ENCODE peak calls at places on chromosomes 3 and 15, in six cellular contexts. One of them, this sample, is unnamed. For H3K36me3 and H3K9me3, the result is how much of the 10 kb centered on the place peaks cover.

GRCh38 chr3:39146611-39147373 is 6.6 kb downstream of the CSRNP1 start:
- DNase-seq in effector memory CD4-positive, alpha-beta T cell: peak
- DNase-seq in mesenchymal stem cell: peak
- DNase-seq in left ventricle myocardium inferior: peak
- DNase-seq in cardiac muscle cell: no peak
- DNase-seq in HCT116: peak
- DNase-seq in this sample: peak

GRCh38 chr3:20574746-20575145 is 388.7 kb upstream of the SGO1 start:
- DNase-seq in effector memory CD4-positive, alpha-beta T cell: no peak
- DNase-seq in mesenchymal stem cell: peak
- DNase-seq in left ventricle myocardium inferior: no peak
- DNase-seq in cardiac muscle cell: no peak
- DNase-seq in HCT116: no peak
- DNase-seq in this sample: no peak

GRCh38 chr3:122322095-122323075 is 2.7 kb upstream of the CSTA start:
- DNase-seq in effector memory CD4-positive, alpha-beta T cell: no peak
- DNase-seq in mesenchymal stem cell: no peak
- DNase-seq in left ventricle myocardium inferior: no peak
- DNase-seq in cardiac muscle cell: no peak
- DNase-seq in HCT116: no peak
- DNase-seq in this sample: no peak

GRCh38 chr3:101970915-101971314 is 121.6 kb downstream of the NFKBIZ start:
- DNase-seq in effector memory CD4-positive, alpha-beta T cell: no peak
- DNase-seq in mesenchymal stem cell: no peak
- DNase-seq in left ventricle myocardium inferior: no peak
- DNase-seq in cardiac muscle cell: no peak
- DNase-seq in HCT116: no peak
- DNase-seq in this sample: peak

GRCh38 chr15:85579957-85580694 is 199.7 kb downstream of the AKAP13 start:
- DNase-seq in effector memory CD4-positive, alpha-beta T cell: no peak
- DNase-seq in mesenchymal stem cell: no peak
- DNase-seq in left ventricle myocardium inferior: peak
- DNase-seq in cardiac muscle cell: no peak
- DNase-seq in HCT116: no peak
- DNase-seq in this sample: no peak

GRCh38 chr3:171712168-171712938 is 97.9 kb downstream of the PLD1 start:
- DNase-seq in effector memory CD4-positive, alpha-beta T cell: no peak
- DNase-seq in mesenchymal stem cell: peak
- DNase-seq in left ventricle myocardium inferior: no peak
- DNase-seq in cardiac muscle cell: no peak
- DNase-seq in HCT116: no peak
- DNase-seq in this sample: no peak

GRCh38 chr3:184155644-184156521 is 706 bp downstream of the DVL3 start:
- DNase-seq in effector memory CD4-positive, alpha-beta T cell: peak
- DNase-seq in mesenchymal stem cell: peak
- DNase-seq in left ventricle myocardium inferior: no peak
- DNase-seq in cardiac muscle cell: peak
- DNase-seq in HCT116: no peak
- DNase-seq in this sample: peak

GRCh38 chr15:72047020-72047419 is 70.9 kb downstream of the MYO9A start:
- DNase-seq in effector memory CD4-positive, alpha-beta T cell: no peak
- DNase-seq in mesenchymal stem cell: no peak
- DNase-seq in left ventricle myocardium inferior: no peak
- DNase-seq in cardiac muscle cell: no peak
- DNase-seq in HCT116: no peak
- DNase-seq in this sample: no peak

GRCh38 chr3:132788299-132788698 is 66.1 kb upstream of the NPHP3 start:
- DNase-seq in effector memory CD4-positive, alpha-beta T cell: no peak
- DNase-seq in mesenchymal stem cell: peak
- DNase-seq in left ventricle myocardium inferior: no peak
- DNase-seq in cardiac muscle cell: no peak
- DNase-seq in HCT116: peak
- DNase-seq in this sample: no peak

GRCh38 chr3:4712109-4712508 is 219.0 kb downstream of the ITPR1 start:
- DNase-seq in effector memory CD4-positive, alpha-beta T cell: no peak
- DNase-seq in mesenchymal stem cell: peak
- DNase-seq in left ventricle myocardium inferior: no peak
- DNase-seq in cardiac muscle cell: no peak
- DNase-seq in HCT116: peak
- DNase-seq in this sample: no peak

GRCh38 chr3:71177375-71177774 is 406.2 kb downstream of the FOXP1 start:
- DNase-seq in effector memory CD4-positive, alpha-beta T cell: no peak
- DNase-seq in mesenchymal stem cell: no peak
- DNase-seq in left ventricle myocardium inferior: no peak
- DNase-seq in cardiac muscle cell: no peak
- DNase-seq in HCT116: no peak
- DNase-seq in this sample: no peak

GRCh38 chr3:62597481-62597880 is 224.1 kb upstream of the FEZF2 start:
- DNase-seq in effector memory CD4-positive, alpha-beta T cell: no peak
- DNase-seq in mesenchymal stem cell: no peak
- DNase-seq in left ventricle myocardium inferior: no peak
- DNase-seq in cardiac muscle cell: no peak
- DNase-seq in HCT116: no peak
- DNase-seq in this sample: peak

GRCh38 chr15:48406240-48406891 is 75.1 kb downstream of the DUT start:
- DNase-seq in effector memory CD4-positive, alpha-beta T cell: no peak
- DNase-seq in mesenchymal stem cell: no peak
- DNase-seq in left ventricle myocardium inferior: no peak
- DNase-seq in cardiac muscle cell: no peak
- DNase-seq in HCT116: no peak
- DNase-seq in this sample: no peak

GRCh38 chr3:78659386-78659987 is 1108.3 kb downstream of the ROBO1 start:
- DNase-seq in effector memory CD4-positive, alpha-beta T cell: no peak
- DNase-seq in mesenchymal stem cell: peak
- DNase-seq in left ventricle myocardium inferior: no peak
- DNase-seq in cardiac muscle cell: peak
- DNase-seq in HCT116: peak
- DNase-seq in this sample: peak

GRCh38 chr15:95464091-95464888 is 866.2 kb upstream of the NR2F2 start:
- DNase-seq in effector memory CD4-positive, alpha-beta T cell: no peak
- DNase-seq in mesenchymal stem cell: no peak
- DNase-seq in left ventricle myocardium inferior: no peak
- DNase-seq in cardiac muscle cell: no peak
- DNase-seq in HCT116: no peak
- DNase-seq in this sample: no peak

GRCh38 chr3:75294124-75294523 is 370.0 kb upstream of the FRG2C start:
- DNase-seq in effector memory CD4-positive, alpha-beta T cell: no peak
- DNase-seq in mesenchymal stem cell: peak
- DNase-seq in left ventricle myocardium inferior: no peak
- DNase-seq in cardiac muscle cell: peak
- DNase-seq in HCT116: no peak
- DNase-seq in this sample: peak

GRCh38 chr3:186519021-186519658 is 25.0 kb downstream of the CRYGS start:
- DNase-seq in effector memory CD4-positive, alpha-beta T cell: peak
- DNase-seq in mesenchymal stem cell: no peak
- DNase-seq in left ventricle myocardium inferior: no peak
- DNase-seq in cardiac muscle cell: no peak
- DNase-seq in HCT116: no peak
- DNase-seq in this sample: no peak

GRCh38 chr15:52738311-52738710 is 51.8 kb downstream of the ONECUT1 start:
- DNase-seq in effector memory CD4-positive, alpha-beta T cell: no peak
- DNase-seq in mesenchymal stem cell: no peak
- DNase-seq in left ventricle myocardium inferior: no peak
- DNase-seq in cardiac muscle cell: no peak
- DNase-seq in HCT116: no peak
- DNase-seq in this sample: no peak

GRCh38 chr15:68177747-68178146 is 27.4 kb downstream of the CALML4 start:
- DNase-seq in effector memory CD4-positive, alpha-beta T cell: no peak
- DNase-seq in mesenchymal stem cell: peak
- DNase-seq in left ventricle myocardium inferior: no peak
- DNase-seq in cardiac muscle cell: no peak
- DNase-seq in HCT116: no peak
- DNase-seq in this sample: no peak
- H3K36me3 ChIP-seq in effector memory CD4-positive, alpha-beta T cell: under half
- H3K36me3 ChIP-seq in mesenchymal stem cell: under half
- H3K36me3 ChIP-seq in left ventricle myocardium inferior: half or more
- H3K36me3 ChIP-seq in cardiac muscle cell: under half
- H3K36me3 ChIP-seq in HCT116: under half
- H3K36me3 ChIP-seq in this sample: half or more

DNA sequence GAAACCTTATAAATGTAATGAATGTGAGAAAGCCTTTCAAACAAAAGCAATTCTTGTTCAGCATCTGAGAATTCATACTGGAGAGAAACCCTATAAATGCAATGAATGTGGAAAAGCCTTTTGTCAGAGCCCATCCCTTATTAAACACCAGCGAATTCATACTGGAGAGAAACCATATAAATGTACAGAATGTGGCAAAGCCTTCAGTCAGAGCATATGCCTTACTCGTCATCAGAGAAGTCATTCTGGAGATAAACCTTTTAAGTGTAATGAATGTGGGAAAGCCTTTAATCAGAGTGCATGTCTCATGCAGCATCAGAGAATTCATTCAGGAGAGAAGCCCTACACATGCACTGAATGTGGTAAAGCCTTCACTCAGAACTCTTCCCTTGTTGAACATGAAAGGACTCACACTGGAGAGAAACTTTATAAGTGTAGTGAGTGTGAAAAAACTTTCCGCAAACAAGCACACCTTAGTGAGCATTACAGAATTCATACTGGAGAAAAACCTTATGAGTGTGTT is 5.3 kb downstream of the ZNF501 start:
- DNase-seq in effector memory CD4-positive, alpha-beta T cell: no peak
- DNase-seq in mesenchymal stem cell: no peak
- DNase-seq in left ventricle myocardium inferior: no peak
- DNase-seq in cardiac muscle cell: no peak
- DNase-seq in HCT116: no peak
- DNase-seq in this sample: no peak
- H3K9me3 ChIP-seq in effector memory CD4-positive, alpha-beta T cell: under half
- H3K9me3 ChIP-seq in mesenchymal stem cell: half or more
- H3K9me3 ChIP-seq in left ventricle myocardium inferior: half or more
- H3K9me3 ChIP-seq in cardiac muscle cell: under half
- H3K9me3 ChIP-seq in HCT116: half or more
- H3K9me3 ChIP-seq in this sample: under half

GRCh38 chr3:36956155-36956554 is 11.3 kb upstream of the TRANK1 start:
- DNase-seq in effector memory CD4-positive, alpha-beta T cell: no peak
- DNase-seq in mesenchymal stem cell: no peak
- DNase-seq in left ventricle myocardium inferior: no peak
- DNase-seq in cardiac muscle cell: no peak
- DNase-seq in HCT116: no peak
- DNase-seq in this sample: no peak

GRCh38 chr3:36960502-36960901 is 15.6 kb upstream of the TRANK1 start:
- DNase-seq in effector memory CD4-positive, alpha-beta T cell: no peak
- DNase-seq in mesenchymal stem cell: no peak
- DNase-seq in left ventricle myocardium inferior: no peak
- DNase-seq in cardiac muscle cell: no peak
- DNase-seq in HCT116: no peak
- DNase-seq in this sample: no peak

GRCh38 chr3:36957072-36957471 is 12.2 kb upstream of the TRANK1 start:
- DNase-seq in effector memory CD4-positive, alpha-beta T cell: no peak
- DNase-seq in mesenchymal stem cell: no peak
- DNase-seq in left ventricle myocardium inferior: no peak
- DNase-seq in cardiac muscle cell: no peak
- DNase-seq in HCT116: no peak
- DNase-seq in this sample: no peak

GRCh38 chr3:36959821-36960220 is 15.0 kb upstream of the TRANK1 start:
- DNase-seq in effector memory CD4-positive, alpha-beta T cell: no peak
- DNase-seq in mesenchymal stem cell: no peak
- DNase-seq in left ventricle myocardium inferior: no peak
- DNase-seq in cardiac muscle cell: no peak
- DNase-seq in HCT116: no peak
- DNase-seq in this sample: peak

GRCh38 chr3:36957862-36958686 is 13.2 kb upstream of the TRANK1 start:
- DNase-seq in effector memory CD4-positive, alpha-beta T cell: no peak
- DNase-seq in mesenchymal stem cell: peak
- DNase-seq in left ventricle myocardium inferior: no peak
- DNase-seq in cardiac muscle cell: no peak
- DNase-seq in HCT116: no peak
- DNase-seq in this sample: no peak
- H3K4me3 ChIP-seq in effector memory CD4-positive, alpha-beta T cell: no peak
- H3K4me3 ChIP-seq in mesenchymal stem cell: no peak
- H3K4me3 ChIP-seq in left ventricle myocardium inferior: no peak
- H3K4me3 ChIP-seq in cardiac muscle cell: no peak
- H3K4me3 ChIP-seq in HCT116: no peak
- H3K4me3 ChIP-seq in this sample: peak

GRCh38 chr3:126018995-126019394 is 50.0 kb downstream of the ROPN1B start:
- DNase-seq in effector memory CD4-positive, alpha-beta T cell: no peak
- DNase-seq in mesenchymal stem cell: no peak
- DNase-seq in left ventricle myocardium inferior: no peak
- DNase-seq in cardiac muscle cell: no peak
- DNase-seq in HCT116: no peak
- DNase-seq in this sample: no peak

GRCh38 chr3:126017310-126017709 is 48.3 kb downstream of the ROPN1B start:
- DNase-seq in effector memory CD4-positive, alpha-beta T cell: no peak
- DNase-seq in mesenchymal stem cell: no peak
- DNase-seq in left ventricle myocardium inferior: no peak
- DNase-seq in cardiac muscle cell: no peak
- DNase-seq in HCT116: no peak
- DNase-seq in this sample: no peak

GRCh38 chr3:126016616-126017015 is 47.6 kb downstream of the ROPN1B start:
- DNase-seq in effector memory CD4-positive, alpha-beta T cell: no peak
- DNase-seq in mesenchymal stem cell: no peak
- DNase-seq in left ventricle myocardium inferior: no peak
- DNase-seq in cardiac muscle cell: no peak
- DNase-seq in HCT116: no peak
- DNase-seq in this sample: no peak

GRCh38 chr3:126019683-126020082 is 50.7 kb downstream of the ROPN1B start:
- DNase-seq in effector memory CD4-positive, alpha-beta T cell: no peak
- DNase-seq in mesenchymal stem cell: no peak
- DNase-seq in left ventricle myocardium inferior: no peak
- DNase-seq in cardiac muscle cell: no peak
- DNase-seq in HCT116: no peak
- DNase-seq in this sample: no peak

GRCh38 chr3:126018545-126018944 is 49.6 kb downstream of the ROPN1B start:
- DNase-seq in effector memory CD4-positive, alpha-beta T cell: no peak
- DNase-seq in mesenchymal stem cell: no peak
- DNase-seq in left ventricle myocardium inferior: no peak
- DNase-seq in cardiac muscle cell: no peak
- DNase-seq in HCT116: no peak
- DNase-seq in this sample: no peak
- H3K36me3 ChIP-seq in effector memory CD4-positive, alpha-beta T cell: under half
- H3K36me3 ChIP-seq in mesenchymal stem cell: under half
- H3K36me3 ChIP-seq in left ventricle myocardium inferior: under half
- H3K36me3 ChIP-seq in cardiac muscle cell: under half
- H3K36me3 ChIP-seq in HCT116: under half
- H3K36me3 ChIP-seq in this sample: under half

GRCh38 chr3:136694321-136694720 is 57.9 kb downstream of the STAG1 start:
- DNase-seq in effector memory CD4-positive, alpha-beta T cell: no peak
- DNase-seq in mesenchymal stem cell: no peak
- DNase-seq in left ventricle myocardium inferior: no peak
- DNase-seq in cardiac muscle cell: no peak
- DNase-seq in HCT116: no peak
- DNase-seq in this sample: no peak
- H3K9me3 ChIP-seq in effector memory CD4-positive, alpha-beta T cell: under half
- H3K9me3 ChIP-seq in mesenchymal stem cell: under half
- H3K9me3 ChIP-seq in left ventricle myocardium inferior: under half
- H3K9me3 ChIP-seq in cardiac muscle cell: under half
- H3K9me3 ChIP-seq in HCT116: under half
- H3K9me3 ChIP-seq in this sample: under half

DNA sequence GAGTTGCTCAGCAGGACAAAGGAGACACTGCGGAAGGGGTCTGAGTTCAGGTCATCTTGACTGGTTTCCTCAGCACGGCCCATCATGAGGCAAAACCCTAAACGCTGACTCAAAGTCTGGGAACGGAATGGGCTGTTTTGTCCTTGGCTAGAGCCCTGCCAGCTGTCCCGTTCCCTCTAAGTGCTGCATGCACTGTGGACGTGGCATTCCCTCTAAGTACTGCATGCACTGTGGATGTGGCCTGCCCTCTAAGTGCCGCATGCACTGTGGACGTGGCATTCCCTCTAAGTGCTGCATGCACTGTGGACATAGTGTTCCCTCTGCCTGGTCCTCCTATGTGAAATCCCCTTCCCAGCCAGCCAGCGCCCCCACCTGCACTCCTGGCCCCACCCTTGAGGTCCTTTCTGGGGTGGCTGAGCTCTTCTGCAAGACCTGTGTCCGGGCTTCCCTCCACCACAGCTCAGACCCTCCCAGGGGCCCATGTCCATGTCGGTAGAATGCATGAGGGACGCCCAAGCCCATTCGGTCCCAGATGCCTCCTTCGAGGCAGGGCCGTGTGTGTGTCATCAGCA is 36.7 kb downstream of the TM2D3 start:
- DNase-seq in effector memory CD4-positive, alpha-beta T cell: no peak
- DNase-seq in mesenchymal stem cell: no peak
- DNase-seq in left ventricle myocardium inferior: peak
- DNase-seq in cardiac muscle cell: no peak
- DNase-seq in HCT116: no peak
- DNase-seq in this sample: peak
- H3K4me3 ChIP-seq in effector memory CD4-positive, alpha-beta T cell: no peak
- H3K4me3 ChIP-seq in mesenchymal stem cell: no peak
- H3K4me3 ChIP-seq in left ventricle myocardium inferior: peak
- H3K4me3 ChIP-seq in cardiac muscle cell: no peak
- H3K4me3 ChIP-seq in HCT116: peak
- H3K4me3 ChIP-seq in this sample: peak

This sample was measured in SJCRH30.